ENCODE peak calls at places on chromosome 15, in six cellular contexts. V, I, M, D, W and Y are unnamed samples.

GRCh38 chr15:90001683-90002427 is 731 bp downstream of the ZNF710 start:
- DNase-seq in D (peak), W (no peak), M (peak), V (peak), I (peak), Y (peak)

GRCh38 chr15:52162260-52162659 is 28.9 kb downstream of the GNB5 start:
- DNase-seq in V (no peak), W (no peak), I (peak), D (no peak), M (no peak), Y (peak)

GRCh38 chr15:76293361-76293760 is 17.9 kb downstream of the ETFA start:
- DNase-seq in W (no peak), M (no peak), D (no peak), V (no peak), I (peak), Y (no peak)

GRCh38 chr15:63323798-63324651 is 46.6 kb downstream of the APH1B start:
- DNase-seq in V (peak), D (peak), W (no peak), I (no peak), M (no peak), Y (no peak)

GRCh38 chr15:94269954-94270353 is 38.6 kb downstream of the MCTP2 start:
- DNase-seq in D (no peak), V (no peak), W (no peak), I (no peak), M (no peak), Y (no peak)

GRCh38 chr15:58472821-58473581 is 41.2 kb downstream of the LIPC start:
- DNase-seq in V (peak), I (peak), M (no peak), W (no peak), D (no peak), Y (peak)

GRCh38 chr15:67835349-67836133 is 4.3 kb downstream of the RNU6-1 start:
- DNase-seq in I (no peak), V (no peak), M (no peak), W (no peak), D (no peak), Y (no peak)

GRCh38 chr15:77784361-77785292 is 151.9 kb upstream of the LINGO1 start:
- DNase-seq in V (peak), I (no peak), M (no peak), D (no peak), W (no peak), Y (no peak)

GRCh38 chr15:43912991-43913927 is 86.5 kb downstream of the WDR76 start:
- DNase-seq in V (peak), W (no peak), D (peak), M (no peak), I (peak), Y (peak)

GRCh38 chr15:94298359-94298758 is 67.0 kb downstream of the MCTP2 start:
- DNase-seq in W (no peak), V (no peak), M (no peak), D (no peak), I (no peak), Y (peak)

GRCh38 chr15:72358532-72359180 is 17.2 kb downstream of the HEXA start:
- DNase-seq in W (no peak), D (peak), V (peak), M (no peak), I (peak), Y (peak)

GRCh38 chr15:87365221-87365620 is 891.3 kb downstream of the NTRK3 start:
- DNase-seq in D (no peak), I (peak), M (no peak), V (no peak), W (no peak), Y (peak)

GRCh38 chr15:45187894-45188830 is at the start of gene SHF:
- DNase-seq in M (peak), V (peak), W (peak), I (peak), D (peak), Y (peak)

GRCh38 chr15:70856177-70856883 is 2.4 kb upstream of the LARP6 start:
- DNase-seq in M (no peak), V (no peak), I (peak), W (no peak), D (no peak), Y (peak)

GRCh38 chr15:33066584-33066983 is 127.9 kb downstream of the FMN1 start:
- DNase-seq in V (no peak), W (no peak), D (no peak), M (no peak), I (no peak), Y (no peak)

GRCh38 chr15:25208735-25209134 is 230.1 kb downstream of the UBE3A start:
- DNase-seq in W (no peak), I (no peak), D (no peak), V (no peak), M (no peak), Y (no peak)

GRCh38 chr15:90101130-90101968 is 919 bp downstream of the IDH2 start:
- DNase-seq in I (no peak), W (no peak), V (peak), D (peak), M (peak), Y (no peak)

GRCh38 chr15:45855907-45856579 is 221.2 kb downstream of the SQOR start:
- DNase-seq in W (no peak), V (no peak), M (no peak), D (no peak), I (no peak), Y (no peak)

GRCh38 chr15:68265674-68266073 is 11.9 kb upstream of the FEM1B start:
- DNase-seq in I (no peak), D (no peak), M (no peak), V (no peak), W (no peak), Y (no peak)

GRCh38 chr15:90300988-90301715 is 35.7 kb downstream of the NGRN start:
- DNase-seq in W (no peak), D (peak), I (peak), M (peak), V (peak), Y (peak)

GRCh38 chr15:45199136-45199810 is 11.5 kb upstream of the SHF start:
- DNase-seq in W (no peak), V (peak), I (no peak), D (peak), M (peak), Y (peak)

GRCh38 chr15:81293728-81294500 is 30.0 kb downstream of the STARD5 start:
- DNase-seq in V (peak), W (no peak), M (no peak), I (no peak), D (no peak), Y (no peak)

GRCh38 chr15:61974759-61975158 is 85.5 kb downstream of the VPS13C start:
- DNase-seq in D (no peak), W (no peak), I (peak), M (no peak), V (no peak), Y (no peak)

GRCh38 chr15:82829234-82829633 is 19.8 kb downstream of the WHAMM start:
- DNase-seq in D (no peak), M (no peak), W (no peak), V (no peak), I (no peak), Y (no peak)

GRCh38 chr15:40100947-40101905 is 7.5 kb downstream of the BMF start:
- DNase-seq in W (no peak), M (no peak), D (no peak), V (no peak), I (peak), Y (no peak)

GRCh38 chr15:86591158-86591557 is 511.5 kb downstream of the AGBL1 start:
- DNase-seq in V (no peak), W (no peak), D (no peak), I (no peak), M (no peak), Y (no peak)

GRCh38 chr15:90469723-90470122 is 60.0 kb upstream of the CRTC3 start:
- DNase-seq in I (no peak), M (no peak), W (no peak), D (no peak), V (no peak), Y (no peak)

GRCh38 chr15:68201879-68202261 is 3.3 kb downstream of the CALML4 start:
- DNase-seq in M (no peak), W (no peak), D (no peak), V (no peak), I (no peak), Y (no peak)

GRCh38 chr15:39438795-39439577 is 141.9 kb upstream of the THBS1 start:
- DNase-seq in I (peak), D (no peak), M (peak), W (no peak), V (no peak), Y (no peak)

GRCh38 chr15:64398575-64398974 is 10.9 kb downstream of the TRIP4 start:
- DNase-seq in D (no peak), V (no peak), M (no peak), W (no peak), I (no peak), Y (no peak)

GRCh38 chr15:42919794-42920280 is 741 bp downstream of the TTBK2 start:
- DNase-seq in I (peak), V (peak), D (peak), W (no peak), M (peak), Y (peak)

GRCh38 chr15:75033809-75034208 is 10.4 kb downstream of the PPCDC start:
- DNase-seq in I (no peak), W (no peak), M (no peak), V (peak), D (no peak), Y (no peak)

GRCh38 chr15:50131617-50132016 is 12.6 kb upstream of the ATP8B4 start:
- DNase-seq in W (no peak), V (no peak), I (no peak), M (no peak), D (no peak), Y (no peak)

GRCh38 chr15:50126072-50126471 is 7.0 kb upstream of the ATP8B4 start:
- DNase-seq in W (no peak), D (no peak), M (no peak), I (no peak), V (no peak), Y (no peak)

GRCh38 chr15:50127255-50127777 is 8.3 kb upstream of the ATP8B4 start:
- DNase-seq in D (no peak), I (peak), V (no peak), M (no peak), W (no peak), Y (no peak)

GRCh38 chr15:50124557-50125080 is 5.6 kb upstream of the ATP8B4 start:
- DNase-seq in V (no peak), W (no peak), D (no peak), I (no peak), M (no peak), Y (no peak)

GRCh38 chr15:50128266-50128665 is 9.2 kb upstream of the ATP8B4 start:
- DNase-seq in D (peak), V (no peak), M (no peak), I (no peak), W (no peak), Y (no peak)
- TF ChIP-seq CTCF in D (no peak), V (no peak), M (no peak), I (no peak), W (no peak), Y (peak)

GRCh38 chr15:99481406-99481805 is 84.4 kb upstream of the MEF2A start:
- DNase-seq in I (no peak), D (no peak), W (no peak), M (no peak), V (no peak), Y (no peak)

GRCh38 chr15:99482993-99483392 is 82.8 kb upstream of the MEF2A start:
- DNase-seq in D (no peak), M (no peak), W (no peak), V (no peak), I (no peak), Y (no peak)

GRCh38 chr15:99481831-99482230 is 84.0 kb upstream of the MEF2A start:
- DNase-seq in M (no peak), W (no peak), D (no peak), I (no peak), V (no peak), Y (no peak)

GRCh38 chr15:99477745-99478525 is 87.8 kb upstream of the MEF2A start:
- DNase-seq in D (no peak), M (no peak), W (no peak), I (no peak), V (no peak), Y (no peak)

GRCh38 chr15:99480223-99480810 is 85.5 kb upstream of the MEF2A start:
- DNase-seq in W (no peak), V (no peak), M (no peak), I (peak), D (no peak), Y (no peak)
- TF ChIP-seq CTCF in W (no peak), V (no peak), M (no peak), I (no peak), D (no peak), Y (no peak)

DNA sequence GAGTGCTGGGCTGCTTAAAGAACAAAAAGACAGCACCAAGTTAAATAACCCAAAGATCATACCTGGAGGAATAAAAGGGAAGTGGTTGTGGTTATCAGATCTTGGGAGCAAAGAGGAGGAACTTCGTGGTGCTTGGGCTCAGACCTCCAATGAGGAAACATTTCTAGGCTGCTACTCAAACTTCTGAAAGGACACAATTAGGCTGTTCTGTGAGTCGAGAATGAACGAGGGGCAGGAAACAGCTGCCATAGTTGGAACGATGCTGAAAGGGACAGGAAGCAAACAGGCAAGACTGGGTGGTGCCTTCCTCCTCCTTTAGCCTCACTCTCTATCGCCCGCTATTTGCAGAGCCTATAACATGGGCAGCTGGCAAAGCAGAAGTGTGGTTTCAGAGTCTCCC is 276.3 kb upstream of the ARRDC4 start:
- DNase-seq in I (no peak), M (no peak), D (no peak), W (no peak), V (no peak), Y (no peak)
- TF ChIP-seq CTCF in I (no peak), M (no peak), D (no peak), W (no peak), V (no peak), Y (no peak)

DNA sequence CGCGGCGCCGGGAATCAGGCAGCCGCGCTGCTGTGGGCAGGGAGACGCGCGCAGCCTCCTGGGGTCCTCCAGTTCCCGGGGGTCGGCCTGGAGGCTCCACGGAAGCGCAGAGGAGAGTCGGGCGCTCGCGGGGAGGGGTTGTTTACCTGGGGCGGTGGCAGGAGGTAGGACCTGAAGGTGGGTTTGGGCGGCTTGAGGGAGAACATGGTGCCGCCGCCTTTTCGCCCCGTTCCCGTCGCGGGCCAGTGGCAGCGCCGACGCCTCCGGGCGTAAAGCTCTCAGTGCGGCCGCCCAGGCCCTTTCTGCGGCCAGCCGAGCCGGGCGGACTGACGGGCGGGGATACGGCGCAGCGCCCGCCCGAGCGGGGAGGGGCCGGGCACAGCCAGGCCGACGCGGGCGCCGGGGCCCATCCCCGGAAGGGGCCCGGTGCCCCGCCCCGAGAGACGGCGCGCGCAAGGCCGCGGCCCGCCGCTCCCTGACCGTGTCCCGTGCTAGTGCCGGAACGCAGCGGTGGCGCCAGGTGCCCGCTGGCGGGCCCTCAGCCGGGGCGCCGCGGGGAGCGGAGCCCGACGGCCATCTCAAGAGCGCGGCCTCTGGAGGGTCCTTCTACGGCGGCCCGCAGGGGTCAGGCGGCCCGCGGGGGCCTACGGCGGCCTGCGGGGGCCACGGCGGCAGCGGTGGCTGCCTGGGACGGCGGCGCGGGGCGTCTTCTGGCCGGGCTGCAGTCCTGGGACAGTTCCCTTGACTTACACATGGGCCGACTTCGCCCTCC is at the start of gene MTMR10:
- DNase-seq in M (peak), W (no peak), I (peak), V (peak), D (peak), Y (peak)
- TF ChIP-seq CTCF in M (peak), W (no peak), I (peak), V (no peak), D (no peak), Y (no peak)

GRCh38 chr15:41561777-41562145 is 2.7 kb downstream of the TYRO3 start:
- DNase-seq in M (no peak), I (peak), W (no peak), D (no peak), V (no peak), Y (peak)
- TF ChIP-seq CTCF in M (peak), I (peak), W (no peak), D (no peak), V (no peak), Y (peak)

GRCh38 chr15:48811325-48811938 is 563 bp upstream of the CEP152 start:
- DNase-seq in M (peak), W (no peak), I (no peak), D (peak), V (peak), Y (no peak)
- TF ChIP-seq CTCF in M (peak), W (no peak), I (no peak), D (no peak), V (no peak), Y (peak)

DNA sequence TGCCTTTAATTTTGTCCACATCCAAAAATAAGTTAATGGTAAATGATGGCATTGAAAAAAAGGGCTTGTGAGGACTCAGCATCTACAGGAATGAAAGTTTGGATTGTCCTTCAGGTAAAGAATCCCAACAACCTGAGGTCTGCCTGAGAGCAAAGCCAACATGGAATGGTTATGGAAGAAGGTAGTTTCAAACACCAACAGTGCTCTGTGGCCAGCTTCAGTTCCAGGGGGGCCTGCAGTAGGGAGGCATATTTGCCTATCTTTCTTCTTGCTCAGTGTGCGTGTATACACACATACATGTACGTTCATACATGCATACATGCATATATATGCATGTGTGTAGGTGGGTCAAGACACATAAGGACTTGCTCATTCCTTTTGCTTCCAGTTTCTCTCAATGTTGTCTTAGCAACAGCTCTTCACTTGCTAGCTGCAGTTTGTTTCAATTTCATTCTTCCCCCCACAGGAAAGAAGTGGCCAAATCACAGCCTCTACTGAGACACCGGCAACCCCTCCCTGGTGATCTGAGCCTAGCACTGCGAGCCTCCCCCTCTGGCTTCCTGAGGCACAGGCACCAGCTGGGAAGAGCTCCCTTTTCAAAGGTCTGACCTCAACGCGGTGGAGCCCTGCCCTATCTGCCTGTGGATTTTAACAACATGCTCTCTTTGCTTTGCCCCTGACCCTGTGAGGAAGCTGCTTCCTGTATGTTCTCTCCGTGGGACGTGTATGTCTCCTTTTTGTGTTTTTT is 146.2 kb downstream of the KLF13 start:
- DNase-seq in D (peak), W (no peak), I (peak), M (no peak), V (peak), Y (peak)
- TF ChIP-seq CTCF in D (no peak), W (no peak), I (no peak), M (no peak), V (no peak), Y (no peak)